ENCODE peak calls at places on chromosomes 12 and 14, in ten cellular contexts. B is ovary, I is WERI-Rb-1, P is AG10803, L is astrocyte, V is cardiac fibroblast, X is cardiac muscle cell, K is GM23338, Q is lower leg skin, R is uterus. Y is an unnamed sample.

GRCh38 chr12:26712892-26713291 is 120.1 kb downstream of the ITPR2 start:
- DNase-seq in K (peak), R (no peak), P (no peak), I (no peak), Q (no peak), V (no peak), L (no peak), B (no peak), X (no peak), Y (no peak)

GRCh38 chr12:93670104-93670503 is 7.1 kb upstream of the CRADD start:
- DNase-seq in X (no peak), I (no peak), K (no peak), V (no peak), P (no peak), L (no peak), B (no peak), Q (no peak), R (no peak), Y (no peak)

GRCh38 chr14:36784541-36784940 is 122.9 kb downstream of the PAX9 start:
- DNase-seq in B (no peak), K (no peak), X (no peak), R (no peak), P (no peak), V (peak), Q (no peak), I (no peak), L (no peak), Y (no peak)

GRCh38 chr12:42442888-42443287 is 116.9 kb downstream of the PPHLN1 start:
- DNase-seq in I (no peak), P (no peak), K (no peak), V (no peak), X (no peak), L (no peak), Q (no peak), B (no peak), R (no peak), Y (no peak)

GRCh38 chr12:116459921-116460666 is 99.1 kb upstream of the MAP1LC3B2 start:
- DNase-seq in P (peak), R (no peak), I (no peak), L (no peak), Q (no peak), B (no peak), X (no peak), K (no peak), V (no peak), Y (no peak)

GRCh38 chr12:25052191-25053020 is 103.5 kb upstream of the BCAT1 start:
- DNase-seq in K (peak), X (peak), B (no peak), V (peak), I (no peak), P (no peak), L (no peak), Q (no peak), R (no peak), Y (no peak)

GRCh38 chr12:116642683-116643082 is 83.5 kb downstream of the MAP1LC3B2 start:
- DNase-seq in B (no peak), L (no peak), R (no peak), V (peak), K (no peak), X (no peak), I (no peak), P (no peak), Q (no peak), Y (no peak)

GRCh38 chr14:102901633-102902032 is 20.8 kb upstream of the AMN start:
- DNase-seq in R (no peak), I (no peak), V (no peak), X (no peak), K (no peak), P (no peak), Q (no peak), B (no peak), L (no peak), Y (no peak)

GRCh38 chr12:31324116-31324844 is 1.7 kb downstream of the SINHCAF start:
- DNase-seq in K (peak), R (peak), P (peak), I (peak), B (no peak), V (peak), L (peak), Q (peak), X (peak), Y (peak)

GRCh38 chr12:67698711-67699603 is 50.4 kb downstream of the DYRK2 start:
- DNase-seq in X (no peak), L (peak), R (no peak), B (no peak), I (no peak), V (peak), Q (no peak), K (no peak), P (peak), Y (no peak)

GRCh38 chr14:88129306-88130056 is 124.5 kb downstream of the GPR65 start:
- DNase-seq in X (peak), B (no peak), I (no peak), P (peak), R (no peak), V (peak), Q (no peak), L (peak), K (peak), Y (no peak)

GRCh38 chr14:53108292-53108937 is 44.7 kb downstream of the DDHD1 start:
- DNase-seq in P (no peak), Q (no peak), X (no peak), K (no peak), L (no peak), V (no peak), I (no peak), R (no peak), B (no peak), Y (no peak)

GRCh38 chr12:89470741-89471504 is 53.7 kb downstream of the GALNT4 start:
- DNase-seq in P (peak), V (peak), I (no peak), B (no peak), L (peak), K (peak), X (peak), Q (no peak), R (no peak), Y (no peak)

GRCh38 chr12:64801381-64801780 is 23.1 kb upstream of the TBC1D30 start:
- DNase-seq in X (no peak), R (no peak), I (no peak), V (no peak), B (no peak), P (no peak), L (no peak), Q (no peak), K (peak), Y (no peak)

GRCh38 chr12:107917912-107918800 is 143.7 kb downstream of the ASCL4 start:
- DNase-seq in I (peak), V (peak), K (peak), B (no peak), X (peak), L (peak), Q (no peak), P (peak), R (no peak), Y (peak)

GRCh38 chr12:131783915-131784541 is 44.2 kb upstream of the MMP17 start:
- DNase-seq in K (peak), X (no peak), B (no peak), P (peak), L (peak), Q (no peak), R (no peak), V (peak), I (no peak), Y (no peak)

GRCh38 chr12:53973093-53974042 is at the start of gene HOXC11:
- DNase-seq in I (peak), X (no peak), B (no peak), Q (peak), V (no peak), K (peak), L (no peak), P (peak), R (no peak), Y (no peak)

GRCh38 chr12:53975019-53975815 is 463 bp upstream of the HOTAIR start:
- DNase-seq in Q (no peak), K (peak), L (no peak), V (no peak), X (no peak), I (no peak), P (no peak), R (no peak), B (no peak), Y (no peak)

GRCh38 chr12:53972722-53973092 is 219 bp upstream of the HOXC11 start:
- DNase-seq in B (no peak), R (no peak), L (no peak), K (no peak), X (no peak), P (no peak), Q (no peak), I (no peak), V (no peak), Y (no peak)

GRCh38 chr12:53975816-53976152 is 1.0 kb upstream of the HOTAIR start:
- DNase-seq in Q (no peak), X (no peak), I (no peak), R (no peak), V (no peak), P (no peak), L (no peak), B (no peak), K (no peak), Y (no peak)

DNA sequence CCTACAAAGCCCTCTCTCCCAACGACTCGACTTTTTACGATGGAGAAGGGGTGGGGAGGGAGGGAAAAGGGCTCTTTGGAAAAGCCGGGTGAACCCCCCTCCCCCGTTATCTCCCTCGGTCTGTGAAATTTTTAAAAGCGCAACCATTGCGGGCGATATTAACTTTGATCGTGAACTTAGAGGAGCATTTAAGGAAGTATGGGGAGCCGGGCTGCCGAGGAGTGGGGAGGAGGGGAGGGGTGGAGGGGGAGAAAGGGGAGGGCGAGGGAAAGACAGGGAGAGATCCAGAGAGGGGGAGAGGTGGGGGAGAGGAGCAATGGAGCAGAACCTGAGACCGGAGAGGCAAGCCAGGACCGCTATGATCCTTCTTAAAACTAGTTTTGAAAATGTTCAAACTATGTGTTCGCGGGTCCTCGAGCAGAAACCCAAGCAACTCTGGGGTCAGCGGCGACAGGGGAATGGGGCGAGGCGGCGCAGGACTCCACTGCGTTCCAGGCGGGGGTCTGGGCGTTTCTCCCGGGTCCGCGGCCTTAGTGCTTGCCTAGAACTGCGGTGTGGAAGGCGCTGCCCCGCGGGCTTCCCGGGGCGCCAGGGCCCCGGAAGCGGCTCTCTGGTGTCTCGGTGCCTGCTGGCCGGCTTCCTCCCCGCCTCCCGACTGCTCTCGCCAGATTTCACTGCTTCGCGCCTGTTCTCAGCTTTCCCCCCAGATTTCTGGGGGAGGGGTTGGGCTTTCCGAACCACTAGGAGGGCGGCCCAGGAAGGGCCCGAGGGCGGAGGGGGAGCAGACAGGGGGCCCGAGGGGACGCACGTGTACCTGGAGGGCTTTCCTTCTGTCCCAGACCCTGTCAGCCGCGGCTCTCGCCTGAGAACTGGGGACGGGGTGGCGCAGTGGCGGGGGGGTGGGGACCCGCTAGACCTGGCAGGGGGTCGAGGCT is at the start of gene HOTAIR:
- DNase-seq in I (peak), P (peak), X (no peak), R (peak), L (no peak), Q (peak), V (no peak), B (no peak), K (peak), Y (peak)
- H3K4me3 ChIP-seq in I (peak), P (peak), X (no peak), R (peak), L (no peak), Q (peak), V (no peak), B (peak), K (peak), Y (peak)

DNA sequence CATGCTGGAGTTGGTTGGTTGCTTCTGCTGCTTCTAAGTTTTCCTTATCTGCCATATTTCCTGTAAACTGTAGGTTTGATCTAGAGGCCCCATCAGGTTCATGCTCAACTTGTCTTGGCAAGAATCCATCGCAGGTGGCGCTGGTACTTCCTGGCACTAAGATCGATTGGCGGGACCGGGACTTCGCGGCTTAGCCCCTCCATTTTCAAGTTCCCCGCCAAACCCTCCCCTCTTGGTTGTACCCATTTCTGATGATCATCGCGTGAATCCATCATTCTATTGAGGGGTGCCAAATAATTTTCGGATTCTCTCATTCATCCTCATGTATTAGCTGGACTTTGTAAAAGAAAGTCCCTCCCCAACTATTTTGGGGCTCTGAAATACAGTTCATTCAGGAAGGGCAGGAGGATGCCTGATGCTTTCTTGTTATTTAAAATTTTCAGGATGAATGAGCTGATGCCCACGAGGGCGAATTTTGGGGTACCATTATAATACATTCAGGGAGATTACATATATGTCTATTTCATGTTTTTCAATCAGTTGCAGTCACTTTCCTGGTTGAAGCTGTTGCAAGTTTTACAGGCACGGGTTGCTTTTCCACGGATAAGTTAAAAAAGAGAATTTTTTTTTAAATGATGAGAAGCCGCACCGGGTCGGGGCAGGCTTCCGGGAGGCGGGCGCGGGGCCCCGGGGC is 424 bp upstream of the BRI3BP start:
- DNase-seq in K (peak), I (peak), X (peak), Q (no peak), R (no peak), P (no peak), B (no peak), V (peak), L (peak), Y (peak)
- TF ChIP-seq CTCF in K (peak), I (peak), X (peak), Q (no peak), R (no peak), P (no peak), B (no peak), V (no peak), L (peak), Y (peak)

GRCh38 chr14:38256358-38256840 is 506 bp upstream of the CLEC14A start:
- DNase-seq in R (no peak), L (no peak), K (no peak), I (no peak), Q (no peak), P (peak), V (peak), X (no peak), B (no peak), Y (no peak)
- H3K4me3 ChIP-seq in R (no peak), L (no peak), K (peak), I (no peak), Q (no peak), P (no peak), V (peak), X (no peak), B (no peak), Y (no peak)

DNA sequence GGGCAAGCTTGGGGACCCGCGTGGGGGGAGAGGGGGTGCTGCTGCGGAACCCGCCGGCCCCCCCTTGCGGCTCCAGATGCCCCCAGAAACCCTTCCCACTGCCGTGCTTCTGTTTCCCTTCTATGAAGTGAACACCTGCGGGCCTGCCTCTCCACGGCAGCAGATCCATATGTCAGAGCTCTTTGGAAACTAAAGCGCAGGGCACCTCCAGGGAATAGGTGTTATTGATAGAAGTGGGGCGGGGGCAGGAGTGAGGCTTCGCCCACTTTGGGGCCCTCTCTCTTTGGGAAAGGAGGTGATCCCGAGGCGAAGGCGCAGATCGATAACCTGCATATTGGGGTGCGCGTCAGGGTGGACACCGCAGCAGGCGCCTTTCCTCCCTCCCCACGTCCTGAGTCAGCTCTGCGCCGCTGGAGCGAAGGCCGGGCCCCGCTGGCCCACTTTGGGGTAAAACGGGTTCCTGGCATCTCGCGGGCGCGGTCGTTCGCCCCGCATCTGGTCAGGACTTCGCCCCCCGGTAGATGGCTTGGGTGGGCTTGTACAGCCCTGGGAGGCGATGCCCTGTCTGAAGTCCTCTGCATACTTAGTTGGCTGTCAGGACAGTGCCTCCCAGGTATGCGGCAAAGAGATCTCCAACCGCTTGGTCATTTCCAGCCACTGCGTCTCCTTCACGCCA is 524 bp downstream of the KMT5A start:
- DNase-seq in I (no peak), K (peak), L (no peak), R (peak), B (peak), V (peak), Q (peak), P (no peak), X (peak), Y (no peak)
- TF ChIP-seq CTCF in I (no peak), K (no peak), L (no peak), R (no peak), B (no peak), V (no peak), Q (no peak), P (no peak), X (no peak), Y (no peak)

Y was measured in BE2C.